ENCODE peak calls at places on chromosomes 16 and 17, in six cellular contexts. One of them, this sample, is unnamed.

GRCh38 chr16:31298958-31299357 is 39.2 kb downstream of the ITGAM start:
- DNase-seq in IMR-90: no peak
- DNase-seq in mesendoderm: no peak
- DNase-seq in H9: no peak
- DNase-seq in trophoblast cell: no peak
- DNase-seq in mesenchymal stem cell: no peak
- DNase-seq in this sample: no peak

GRCh38 chr17:79654960-79655382 is 44.1 kb upstream of the RBFOX3 start:
- DNase-seq in IMR-90: no peak
- DNase-seq in mesendoderm: no peak
- DNase-seq in H9: peak
- DNase-seq in trophoblast cell: no peak
- DNase-seq in mesenchymal stem cell: no peak
- DNase-seq in this sample: no peak

GRCh38 chr16:21194771-21195301 is 16.5 kb downstream of the ZP2 start:
- DNase-seq in IMR-90: no peak
- DNase-seq in mesendoderm: no peak
- DNase-seq in H9: no peak
- DNase-seq in trophoblast cell: no peak
- DNase-seq in mesenchymal stem cell: no peak
- DNase-seq in this sample: no peak

GRCh38 chr17:62001105-62001504 is 64.0 kb downstream of the MED13 start:
- DNase-seq in IMR-90: no peak
- DNase-seq in mesendoderm: no peak
- DNase-seq in H9: no peak
- DNase-seq in trophoblast cell: no peak
- DNase-seq in mesenchymal stem cell: no peak
- DNase-seq in this sample: no peak

GRCh38 chr17:18008496-18009268 is 30.3 kb downstream of the ATPAF2 start:
- DNase-seq in IMR-90: peak
- DNase-seq in mesendoderm: peak
- DNase-seq in H9: no peak
- DNase-seq in trophoblast cell: no peak
- DNase-seq in mesenchymal stem cell: peak
- DNase-seq in this sample: no peak

GRCh38 chr17:61848247-61848646 is 15.1 kb downstream of the BRIP1 start:
- DNase-seq in IMR-90: no peak
- DNase-seq in mesendoderm: no peak
- DNase-seq in H9: no peak
- DNase-seq in trophoblast cell: no peak
- DNase-seq in mesenchymal stem cell: no peak
- DNase-seq in this sample: no peak

GRCh38 chr17:47736501-47737211 is 3.6 kb downstream of the TBX21 start:
- DNase-seq in IMR-90: no peak
- DNase-seq in mesendoderm: no peak
- DNase-seq in H9: peak
- DNase-seq in trophoblast cell: no peak
- DNase-seq in mesenchymal stem cell: no peak
- DNase-seq in this sample: no peak

GRCh38 chr16:1786242-1787055 is 3.7 kb downstream of the NUBP2 start:
- DNase-seq in IMR-90: no peak
- DNase-seq in mesendoderm: no peak
- DNase-seq in H9: peak
- DNase-seq in trophoblast cell: no peak
- DNase-seq in mesenchymal stem cell: no peak
- DNase-seq in this sample: no peak

GRCh38 chr16:88815901-88816589 is 4.3 kb upstream of the APRT start:
- DNase-seq in IMR-90: no peak
- DNase-seq in mesendoderm: no peak
- DNase-seq in H9: peak
- DNase-seq in trophoblast cell: no peak
- DNase-seq in mesenchymal stem cell: peak
- DNase-seq in this sample: no peak

GRCh38 chr16:88811850-88812736 is at the start of gene APRT:
- DNase-seq in IMR-90: peak
- DNase-seq in mesendoderm: peak
- DNase-seq in H9: peak
- DNase-seq in trophoblast cell: peak
- DNase-seq in mesenchymal stem cell: peak
- DNase-seq in this sample: peak

GRCh38 chr16:88815227-88815626 is 3.5 kb upstream of the APRT start:
- DNase-seq in IMR-90: no peak
- DNase-seq in mesendoderm: no peak
- DNase-seq in H9: no peak
- DNase-seq in trophoblast cell: no peak
- DNase-seq in mesenchymal stem cell: no peak
- DNase-seq in this sample: no peak

GRCh38 chr16:88813396-88814143 is 1.8 kb upstream of the APRT start:
- DNase-seq in IMR-90: no peak
- DNase-seq in mesendoderm: no peak
- DNase-seq in H9: no peak
- DNase-seq in trophoblast cell: no peak
- DNase-seq in mesenchymal stem cell: no peak
- DNase-seq in this sample: no peak

GRCh38 chr16:88814144-88814502 is 2.4 kb upstream of the APRT start:
- DNase-seq in IMR-90: no peak
- DNase-seq in mesendoderm: no peak
- DNase-seq in H9: no peak
- DNase-seq in trophoblast cell: no peak
- DNase-seq in mesenchymal stem cell: no peak
- DNase-seq in this sample: no peak
- H2BK5ac ChIP-seq in IMR-90: no peak
- H2BK5ac ChIP-seq in mesendoderm: no peak
- H2BK5ac ChIP-seq in H9: no peak
- H2BK5ac ChIP-seq in trophoblast cell: no peak
- H2BK5ac ChIP-seq in mesenchymal stem cell: no peak
- H2BK5ac ChIP-seq in this sample: no peak

GRCh38 chr16:87453326-87453725 is 39.5 kb downstream of the ZCCHC14 start:
- DNase-seq in IMR-90: no peak
- DNase-seq in mesendoderm: no peak
- DNase-seq in H9: no peak
- DNase-seq in trophoblast cell: no peak
- DNase-seq in mesenchymal stem cell: no peak
- DNase-seq in this sample: no peak

GRCh38 chr16:87454391-87454790 is 38.4 kb downstream of the ZCCHC14 start:
- DNase-seq in IMR-90: no peak
- DNase-seq in mesendoderm: no peak
- DNase-seq in H9: no peak
- DNase-seq in trophoblast cell: no peak
- DNase-seq in mesenchymal stem cell: no peak
- DNase-seq in this sample: no peak

GRCh38 chr16:87448866-87449265 is 44.0 kb downstream of the ZCCHC14 start:
- DNase-seq in IMR-90: no peak
- DNase-seq in mesendoderm: no peak
- DNase-seq in H9: no peak
- DNase-seq in trophoblast cell: no peak
- DNase-seq in mesenchymal stem cell: no peak
- DNase-seq in this sample: no peak

GRCh38 chr16:87447323-87447722 is 45.5 kb downstream of the ZCCHC14 start:
- DNase-seq in IMR-90: peak
- DNase-seq in mesendoderm: no peak
- DNase-seq in H9: no peak
- DNase-seq in trophoblast cell: no peak
- DNase-seq in mesenchymal stem cell: peak
- DNase-seq in this sample: no peak

DNA sequence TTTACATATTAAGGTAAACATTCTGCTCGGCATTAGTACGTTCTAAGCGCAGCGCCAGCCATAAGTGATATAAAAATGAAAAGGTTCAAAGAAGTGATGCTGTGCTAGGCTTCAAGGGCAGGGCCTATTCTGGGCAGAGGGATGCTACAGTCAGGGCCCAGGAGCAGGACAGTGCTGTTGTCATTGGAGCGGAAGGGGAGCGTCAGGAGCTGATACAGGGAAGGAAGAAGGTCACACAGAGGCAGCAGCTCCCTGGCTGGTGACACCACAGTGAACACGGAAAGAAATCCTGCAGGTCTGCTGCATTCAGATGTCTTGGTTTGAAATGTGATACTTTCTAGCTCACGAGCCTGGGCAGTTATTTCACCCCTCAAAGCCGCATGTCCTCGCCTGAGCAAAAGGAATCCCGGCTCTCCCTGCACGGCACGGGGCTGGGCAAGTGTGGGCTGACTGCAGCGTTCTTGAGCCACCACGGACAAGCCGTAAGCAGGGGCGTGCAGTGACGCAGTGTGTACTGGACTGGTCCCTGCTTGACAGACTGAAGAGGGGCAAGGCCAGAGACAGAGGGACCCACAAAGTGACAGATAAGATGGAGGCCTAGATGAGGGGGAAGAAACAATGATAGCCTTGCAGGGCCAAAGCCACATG is 41.1 kb downstream of the ZCCHC14 start:
- DNase-seq in IMR-90: no peak
- DNase-seq in mesendoderm: no peak
- DNase-seq in H9: no peak
- DNase-seq in trophoblast cell: no peak
- DNase-seq in mesenchymal stem cell: no peak
- DNase-seq in this sample: no peak
- H2BK5ac ChIP-seq in IMR-90: no peak
- H2BK5ac ChIP-seq in mesendoderm: no peak
- H2BK5ac ChIP-seq in H9: no peak
- H2BK5ac ChIP-seq in trophoblast cell: no peak
- H2BK5ac ChIP-seq in mesenchymal stem cell: no peak
- H2BK5ac ChIP-seq in this sample: no peak

DNA sequence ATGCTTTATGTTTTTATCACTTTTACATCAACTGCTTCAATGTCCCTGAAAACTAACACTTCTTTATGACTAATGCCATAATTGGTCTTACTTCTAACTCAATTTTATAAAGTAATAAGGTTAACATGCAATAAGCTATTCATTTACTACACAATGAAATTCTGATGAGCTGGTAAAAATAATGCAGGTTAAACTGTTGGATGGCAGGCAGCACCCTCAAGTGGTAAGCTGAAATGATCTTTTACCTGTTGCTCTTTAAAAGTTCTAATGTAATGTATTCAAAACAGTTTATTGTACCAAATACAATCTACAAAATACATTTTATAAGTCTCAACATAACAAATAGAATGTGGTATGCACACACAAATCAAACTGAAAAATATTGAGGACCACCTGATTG is 1280.3 kb downstream of the CDH8 start:
- DNase-seq in IMR-90: no peak
- DNase-seq in mesendoderm: peak
- DNase-seq in H9: no peak
- DNase-seq in trophoblast cell: no peak
- DNase-seq in mesenchymal stem cell: no peak
- DNase-seq in this sample: no peak
- H2BK5ac ChIP-seq in IMR-90: no peak
- H2BK5ac ChIP-seq in mesendoderm: no peak
- H2BK5ac ChIP-seq in H9: no peak
- H2BK5ac ChIP-seq in trophoblast cell: no peak
- H2BK5ac ChIP-seq in mesenchymal stem cell: no peak
- H2BK5ac ChIP-seq in this sample: no peak

GRCh38 chr17:74257311-74257710 is 16.7 kb upstream of the DNAI2 start:
- DNase-seq in IMR-90: no peak
- DNase-seq in mesendoderm: no peak
- DNase-seq in H9: no peak
- DNase-seq in trophoblast cell: no peak
- DNase-seq in mesenchymal stem cell: no peak
- DNase-seq in this sample: no peak

GRCh38 chr17:74262601-74263000 is 11.4 kb upstream of the DNAI2 start:
- DNase-seq in IMR-90: no peak
- DNase-seq in mesendoderm: no peak
- DNase-seq in H9: no peak
- DNase-seq in trophoblast cell: no peak
- DNase-seq in mesenchymal stem cell: no peak
- DNase-seq in this sample: no peak

GRCh38 chr17:74260525-74260850 is 13.5 kb upstream of the DNAI2 start:
- DNase-seq in IMR-90: no peak
- DNase-seq in mesendoderm: peak
- DNase-seq in H9: peak
- DNase-seq in trophoblast cell: no peak
- DNase-seq in mesenchymal stem cell: no peak
- DNase-seq in this sample: no peak

DNA sequence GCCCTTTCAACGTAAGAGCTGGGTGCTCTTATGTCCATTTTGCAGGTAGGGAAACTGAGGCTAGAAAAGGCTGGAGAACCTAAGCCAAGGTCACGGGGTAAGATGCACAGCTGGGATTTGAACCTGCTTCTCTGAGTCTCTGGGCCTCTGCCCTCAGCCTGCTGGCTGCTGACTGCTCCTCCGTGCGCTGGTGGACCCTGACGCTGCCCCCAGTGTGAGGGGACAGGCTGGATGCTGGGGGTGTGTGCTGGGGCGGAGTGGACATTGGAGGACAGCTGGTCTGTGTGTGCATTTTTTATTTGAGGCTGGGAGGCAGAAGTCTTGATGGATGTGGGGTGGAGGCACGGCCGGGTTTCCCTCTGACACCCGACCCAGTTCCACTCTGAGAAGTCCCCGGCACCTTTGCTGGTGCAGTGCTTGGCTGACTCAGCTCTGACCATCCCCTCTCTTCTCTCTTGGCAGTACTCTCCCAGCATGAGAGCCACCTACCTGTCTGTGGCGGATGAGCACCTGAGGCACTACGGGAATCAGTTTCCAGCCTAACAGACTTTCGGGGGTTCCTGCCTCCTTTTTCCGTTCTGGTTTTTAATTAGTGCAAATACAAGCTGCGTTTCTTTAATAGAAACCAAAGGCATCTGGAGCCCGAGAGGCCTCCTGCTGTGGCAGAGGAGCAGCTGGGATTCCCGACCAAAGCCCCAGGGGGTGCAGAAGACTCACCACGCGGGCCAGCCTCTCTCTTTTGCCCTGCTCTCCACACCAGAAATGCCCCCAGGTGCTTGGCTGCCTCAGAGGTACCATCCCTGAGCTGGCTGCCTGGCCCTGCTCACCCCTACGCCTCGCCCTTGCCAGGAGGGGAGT is 14.1 kb upstream of the DNAI2 start:
- DNase-seq in IMR-90: no peak
- DNase-seq in mesendoderm: peak
- DNase-seq in H9: peak
- DNase-seq in trophoblast cell: no peak
- DNase-seq in mesenchymal stem cell: no peak
- DNase-seq in this sample: no peak
- H2BK5ac ChIP-seq in IMR-90: no peak
- H2BK5ac ChIP-seq in mesendoderm: no peak
- H2BK5ac ChIP-seq in H9: no peak
- H2BK5ac ChIP-seq in trophoblast cell: no peak
- H2BK5ac ChIP-seq in mesenchymal stem cell: no peak
- H2BK5ac ChIP-seq in this sample: no peak

DNA sequence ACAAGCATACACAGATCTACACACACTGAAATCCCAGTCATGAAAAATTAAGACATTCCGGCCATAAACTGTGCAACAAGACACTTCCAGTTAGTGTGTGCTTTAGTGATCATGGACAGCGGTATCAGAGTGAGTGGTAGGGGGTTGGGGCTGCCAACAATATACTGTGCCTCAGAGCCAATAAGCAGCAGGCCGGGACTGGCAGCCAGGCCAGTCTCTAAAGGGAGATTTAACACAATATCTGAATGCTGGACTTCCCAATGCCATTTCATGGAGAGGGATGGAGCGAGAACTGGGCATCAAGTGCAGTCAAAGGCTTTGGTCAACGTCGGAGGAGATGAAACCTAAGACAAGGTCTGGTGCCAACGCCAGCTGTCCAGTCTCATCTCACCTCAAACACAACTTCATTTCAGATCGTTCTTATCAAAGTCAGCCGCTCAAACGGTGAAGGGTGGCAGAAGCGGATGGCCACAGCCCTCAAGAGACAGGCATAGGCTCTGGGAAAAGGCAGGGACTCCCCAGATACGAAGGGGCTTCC is 983 bp downstream of the USP32 start:
- DNase-seq in IMR-90: peak
- DNase-seq in mesendoderm: peak
- DNase-seq in H9: no peak
- DNase-seq in trophoblast cell: no peak
- DNase-seq in mesenchymal stem cell: peak
- DNase-seq in this sample: peak
- H2BK5ac ChIP-seq in IMR-90: peak
- H2BK5ac ChIP-seq in mesendoderm: peak
- H2BK5ac ChIP-seq in H9: no peak
- H2BK5ac ChIP-seq in trophoblast cell: peak
- H2BK5ac ChIP-seq in mesenchymal stem cell: no peak
- H2BK5ac ChIP-seq in this sample: peak

This sample was measured in neuronal stem cell.